ENCODE peak calls at places on chromosomes 4 and X, in four cellular contexts. H, B, S and Y are unnamed samples.

GRCh38 chrX:111095974-111096870 is at the start of gene PAK3:
- DNase-seq in B (peak), S (peak), H (peak), Y (peak)

GRCh38 chr4:1723131-1723801 is 1.9 kb downstream of the TACC3 start:
- DNase-seq in B (peak), H (no peak), S (no peak), Y (no peak)

GRCh38 chr4:123564758-123565346 is 168.3 kb downstream of the SPRY1 start:
- DNase-seq in S (peak), B (peak), H (peak), Y (no peak)

GRCh38 chr4:73978886-73979285 is 2.9 kb downstream of the PF4 start:
- DNase-seq in S (peak), H (peak), B (no peak), Y (no peak)

GRCh38 chr4:62644372-62644771 is 1444.2 kb downstream of the ADGRL3 start:
- DNase-seq in H (peak), B (peak), S (peak), Y (no peak)

GRCh38 chrX:20418809-20419208 is 152.1 kb upstream of the RPS6KA3 start:
- DNase-seq in H (no peak), S (no peak), B (no peak), Y (no peak)

GRCh38 chrX:41445171-41445570 is 2.0 kb upstream of the NYX start:
- DNase-seq in H (no peak), S (no peak), B (no peak), Y (no peak)

GRCh38 chr4:174929346-174929745 is 11.2 kb downstream of the ADAM29 start:
- DNase-seq in S (no peak), H (no peak), B (no peak), Y (no peak)

GRCh38 chr4:24279911-24280375 is 304.4 kb downstream of the DHX15 start:
- DNase-seq in B (no peak), S (no peak), H (no peak), Y (no peak)

GRCh38 chr4:156060661-156061060 is 107.0 kb upstream of the CTSO start:
- DNase-seq in S (no peak), H (no peak), B (no peak), Y (no peak)

GRCh38 chr4:5409237-5409636 is 299.1 kb downstream of the EVC2 start:
- DNase-seq in B (no peak), S (peak), H (no peak), Y (no peak)

GRCh38 chr4:155543126-155543765 is 123.4 kb upstream of the GUCY1A1 start:
- DNase-seq in B (no peak), H (peak), S (peak), Y (no peak)

GRCh38 chr4:159229164-159229563 is 126.3 kb downstream of the RAPGEF2 start:
- DNase-seq in S (no peak), H (peak), B (no peak), Y (no peak)

GRCh38 chrX:125132274-125132673 is 187.4 kb upstream of the TEX13C start:
- DNase-seq in H (no peak), S (peak), B (peak), Y (no peak)

GRCh38 chr4:115671581-115671980 is 558.2 kb upstream of the NDST4 start:
- DNase-seq in B (no peak), H (no peak), S (peak), Y (no peak)

GRCh38 chr4:73335717-73336116 is 68.4 kb upstream of the ALB start:
- DNase-seq in H (no peak), B (no peak), S (no peak), Y (no peak)

GRCh38 chrX:108199691-108200090 is 108.1 kb downstream of the ATG4A start:
- DNase-seq in H (peak), S (peak), B (peak), Y (no peak)

GRCh38 chr4:56626963-56627362 is 54.1 kb downstream of the HOPX start:
- DNase-seq in H (no peak), S (no peak), B (no peak), Y (no peak)

GRCh38 chr4:23822181-23822580 is 67.7 kb downstream of the PPARGC1A start:
- DNase-seq in H (no peak), B (no peak), S (peak), Y (no peak)

GRCh38 chrX:55489315-55490009 is at the start of gene USP51:
- DNase-seq in H (peak), S (peak), B (peak), Y (no peak)

GRCh38 chrX:19750028-19750786 is 137.2 kb downstream of the SH3KBP1 start:
- DNase-seq in S (peak), B (no peak), H (no peak), Y (no peak)

GRCh38 chr4:13910556-13910955 is 283.0 kb upstream of the BOD1L1 start:
- DNase-seq in B (no peak), H (no peak), S (peak), Y (no peak)

GRCh38 chr4:90542216-90542615 is 415.0 kb downstream of the CCSER1 start:
- DNase-seq in B (no peak), H (no peak), S (no peak), Y (no peak)

GRCh38 chr4:119729815-119730643 is 101.4 kb upstream of the PDE5A start:
- DNase-seq in S (peak), H (peak), B (no peak), Y (no peak)

GRCh38 chr4:1055721-1056590 is 44.5 kb downstream of the FGFRL1 start:
- DNase-seq in B (peak), S (peak), H (peak), Y (peak)

GRCh38 chr4:139392797-139393196 is 61.1 kb upstream of the RAB33B start:
- DNase-seq in S (peak), H (no peak), B (no peak), Y (no peak)

GRCh38 chrX:150575415-150575814 is 7.0 kb downstream of the MTM1 start:
- DNase-seq in B (peak), H (peak), S (peak), Y (no peak)

GRCh38 chr4:142846105-142846728 is at the start of gene INPP4B:
- DNase-seq in H (peak), B (peak), S (peak), Y (peak)

GRCh38 chr4:114509340-114509739 is 89.3 kb upstream of the UGT8 start:
- DNase-seq in S (no peak), H (no peak), B (no peak), Y (no peak)

GRCh38 chrX:82813671-82814078 is 694.4 kb upstream of the POU3F4 start:
- DNase-seq in B (no peak), H (peak), S (peak), Y (no peak)

GRCh38 chrX:148784137-148784536 is 283.7 kb downstream of the AFF2 start:
- DNase-seq in H (no peak), S (no peak), B (no peak), Y (no peak)

GRCh38 chrX:50081282-50081955 is 119.4 kb downstream of the AKAP4 start:
- DNase-seq in S (peak), H (peak), B (peak), Y (no peak)
- TF ChIP-seq CTCF in S (peak), H (peak), B (no peak), Y (no peak)

GRCh38 chr4:15037923-15038541 is 35.8 kb downstream of the CPEB2 start:
- DNase-seq in B (no peak), S (no peak), H (no peak), Y (no peak)

GRCh38 chr4:15043226-15043625 is 40.9 kb downstream of the CPEB2 start:
- DNase-seq in B (no peak), S (no peak), H (peak), Y (no peak)

GRCh38 chr4:15040916-15041463 is 38.7 kb downstream of the CPEB2 start:
- DNase-seq in S (peak), B (no peak), H (peak), Y (no peak)

GRCh38 chr4:15042529-15043167 is 40.4 kb downstream of the CPEB2 start:
- DNase-seq in B (no peak), H (peak), S (no peak), Y (no peak)

DNA sequence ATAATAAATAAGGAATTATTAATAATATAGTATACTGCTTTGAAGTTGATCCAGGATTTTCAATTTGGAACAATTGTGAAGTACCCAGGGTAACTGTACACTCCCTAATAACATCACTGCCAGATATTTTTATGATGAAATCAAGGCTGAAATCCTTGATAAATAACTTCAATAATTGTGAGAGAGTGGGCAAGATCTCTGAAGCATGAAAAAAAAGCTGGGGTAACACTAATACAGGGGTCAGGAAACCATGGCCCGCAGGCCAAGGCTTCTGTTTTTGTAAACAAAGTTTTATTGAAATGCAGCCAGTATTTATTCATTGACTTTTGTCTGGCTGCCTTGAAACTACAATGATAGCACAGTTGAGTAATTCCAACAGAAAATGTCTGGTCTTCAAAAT is 41.6 kb downstream of the CPEB2 start:
- DNase-seq in S (no peak), B (no peak), H (no peak), Y (no peak)
- TF ChIP-seq CTCF in S (no peak), B (no peak), H (no peak), Y (no peak)

GRCh38 chr4:152696764-152697250 is 17.0 kb upstream of the TMEM154 start:
- DNase-seq in S (peak), H (peak), B (peak), Y (no peak)

GRCh38 chr4:152691761-152692160 is 12.0 kb upstream of the TMEM154 start:
- DNase-seq in S (no peak), B (no peak), H (no peak), Y (no peak)

GRCh38 chr4:152697284-152698011 is 17.7 kb upstream of the TMEM154 start:
- DNase-seq in S (no peak), B (no peak), H (no peak), Y (no peak)

GRCh38 chr4:152690706-152691651 is 11.2 kb upstream of the TMEM154 start:
- DNase-seq in H (no peak), B (no peak), S (no peak), Y (no peak)

GRCh38 chr4:152693875-152694274 is 14.1 kb upstream of the TMEM154 start:
- DNase-seq in S (no peak), B (no peak), H (no peak), Y (no peak)
- TF ChIP-seq CTCF in S (no peak), B (no peak), H (no peak), Y (no peak)

GRCh38 chr4:176792348-176793059 is at the start of gene VEGFC:
- DNase-seq in B (peak), H (peak), S (peak), Y (peak)
- TF ChIP-seq CTCF in B (no peak), H (no peak), S (no peak), Y (no peak)